ENCODE peak calls at places on chromosomes 6 and 20, in seven cellular contexts. F is activated naive CD8-positive, alpha-beta T cell treated with anti-CD3 and anti-CD28 coated beads, Interleukin-2, amount 50 U/mL, for 24 hours; R is NCI-H1436; Z is LoVo; N is H7; X is mesendoderm; S is lower leg skin. T is an unnamed sample.

GRCh38 chr20:38114353-38114791 is 50.7 kb downstream of the TGM2 start:
- DNase-seq in X (no peak), S (peak), F (no peak), N (no peak), R (no peak), Z (no peak), T (no peak)

GRCh38 chr20:57459278-57459677 is 65.7 kb downstream of the CTCFL start:
- DNase-seq in X (no peak), F (no peak), R (no peak), Z (no peak), N (peak), S (no peak), T (no peak)

GRCh38 chr6:3516094-3516493 is 59.2 kb upstream of the SLC22A23 start:
- DNase-seq in R (no peak), N (no peak), Z (peak), X (no peak), S (no peak), F (no peak), T (peak)

GRCh38 chr20:44858959-44859358 is 26.5 kb upstream of the YWHAB start:
- DNase-seq in X (peak), R (no peak), F (no peak), Z (no peak), S (no peak), N (no peak), T (no peak)

GRCh38 chr6:35392111-35392702 is 49.8 kb downstream of the PPARD start:
- DNase-seq in X (no peak), N (no peak), S (peak), F (no peak), R (no peak), Z (peak), T (peak)

GRCh38 chr6:71460933-71461332 is 172.3 kb downstream of the OGFRL1 start:
- DNase-seq in R (no peak), N (no peak), S (no peak), X (no peak), F (no peak), Z (no peak), T (no peak)

GRCh38 chr6:166824880-166825250 is 131.5 kb downstream of the RNASET2 start:
- DNase-seq in Z (no peak), N (no peak), S (no peak), R (no peak), X (no peak), F (no peak), T (no peak)

GRCh38 chr6:1781152-1781848 is 171.6 kb downstream of the FOXC1 start:
- DNase-seq in Z (no peak), X (no peak), N (no peak), R (no peak), S (no peak), F (no peak), T (no peak)

GRCh38 chr6:151016107-151016506 is 150.6 kb downstream of the MTHFD1L start:
- DNase-seq in Z (no peak), S (peak), X (no peak), N (no peak), R (no peak), F (no peak), T (no peak)

GRCh38 chr6:45835725-45836437 is 179.8 kb downstream of the CLIC5 start:
- DNase-seq in S (no peak), Z (no peak), X (no peak), N (no peak), R (no peak), F (no peak), T (no peak)

GRCh38 chr20:62707981-62708521 is 585 bp upstream of the NTSR1 start:
- DNase-seq in N (peak), R (peak), X (peak), S (no peak), Z (no peak), F (peak), T (peak)

GRCh38 chr6:138465007-138465645 is 34.2 kb downstream of the NHSL1 start:
- DNase-seq in X (peak), Z (peak), S (no peak), R (no peak), F (no peak), N (no peak), T (peak)

GRCh38 chr6:77814119-77814518 is 161.3 kb downstream of the MEI4 start:
- DNase-seq in X (peak), Z (no peak), F (no peak), N (no peak), S (no peak), R (no peak), T (no peak)

GRCh38 chr20:37243076-37243936 is 18.3 kb downstream of the GHRH start:
- DNase-seq in Z (no peak), X (peak), N (peak), S (peak), F (no peak), R (no peak), T (no peak)

GRCh38 chr6:145841668-145842067 is 27.1 kb upstream of the FBXO30 start:
- DNase-seq in N (no peak), Z (no peak), F (no peak), X (no peak), S (no peak), R (no peak), T (no peak)

GRCh38 chr20:51153867-51154707 is 131.2 kb upstream of the KCNG1 start:
- DNase-seq in F (no peak), R (no peak), Z (no peak), N (no peak), S (no peak), X (no peak), T (no peak)

GRCh38 chr6:130223508-130223907 is 757 bp upstream of the SAMD3 start:
- DNase-seq in S (no peak), Z (no peak), N (no peak), F (peak), X (no peak), R (no peak), T (no peak)

GRCh38 chr20:50572922-50573777 is 63.0 kb downstream of the PTPN1 start:
- DNase-seq in Z (no peak), F (no peak), X (no peak), S (no peak), N (peak), R (no peak), T (no peak)

GRCh38 chr6:85706272-85706671 is 63.6 kb upstream of the SYNCRIP start:
- DNase-seq in F (no peak), Z (no peak), X (no peak), S (no peak), N (no peak), R (no peak), T (no peak)

GRCh38 chr6:5295612-5296011 is 34.3 kb downstream of the FARS2 start:
- DNase-seq in X (no peak), Z (no peak), S (no peak), F (no peak), N (no peak), R (no peak), T (no peak)

GRCh38 chr6:137661601-137662000 is 167.4 kb upstream of the OLIG3 start:
- DNase-seq in X (peak), F (peak), Z (no peak), N (peak), R (no peak), S (no peak), T (peak)

GRCh38 chr6:683742-684440 is 9.0 kb downstream of the EXOC2 start:
- DNase-seq in S (no peak), F (no peak), X (peak), Z (no peak), N (peak), R (peak), T (no peak)

GRCh38 chr6:137230547-137230946 is 11.4 kb upstream of the IFNGR1 start:
- DNase-seq in X (no peak), S (no peak), Z (no peak), N (no peak), R (no peak), F (no peak), T (no peak)

GRCh38 chr20:18527836-18528235 is 20.1 kb downstream of the SEC23B start:
- DNase-seq in R (no peak), S (no peak), X (no peak), F (no peak), N (no peak), Z (no peak), T (no peak)

GRCh38 chr6:135251964-135252429 is 70.9 kb downstream of the MYB start:
- DNase-seq in F (no peak), X (no peak), Z (no peak), S (no peak), N (no peak), R (no peak), T (peak)

GRCh38 chr20:45833030-45833882 is at the start of gene SNX21:
- DNase-seq in Z (peak), S (peak), F (peak), X (peak), R (peak), N (peak), T (peak)

GRCh38 chr6:35590622-35591066 is 77.9 kb upstream of the TULP1 start:
- DNase-seq in R (no peak), X (no peak), N (no peak), S (no peak), Z (no peak), F (no peak), T (no peak)

GRCh38 chr20:952196-952795 is 36.2 kb upstream of the ANGPT4 start:
- DNase-seq in R (no peak), S (peak), F (no peak), X (no peak), Z (no peak), N (no peak), T (no peak)

GRCh38 chr20:63664861-63665594 is 6.9 kb downstream of the RTEL1 start:
- DNase-seq in R (no peak), N (peak), F (no peak), X (peak), Z (no peak), S (no peak), T (no peak)

GRCh38 chr20:45833883-45834796 is 541 bp downstream of the SNX21 start:
- DNase-seq in S (peak), X (peak), Z (peak), R (peak), F (peak), N (peak), T (peak)

GRCh38 chr6:8918196-8918595 is 482.9 kb upstream of the SLC35B3 start:
- DNase-seq in N (no peak), F (no peak), S (no peak), R (no peak), X (no peak), Z (no peak), T (no peak)

T was measured in HT-29.